ENCODE peak calls at places on chromosome 14, in eight cellular contexts. One of them, this sample, is unnamed.

GRCh38 chr14:42469637-42470426 is 863.2 kb downstream of the LRFN5 start:
- DNase-seq in CD4-positive, alpha-beta memory T cell: no peak
- DNase-seq in heart right ventricle: no peak
- DNase-seq in H9: no peak
- DNase-seq in naive thymus-derived CD4-positive, alpha-beta T cell: no peak
- DNase-seq in neural progenitor cell: no peak
- DNase-seq in NT2/D1: no peak
- DNase-seq in psoas muscle: no peak
- DNase-seq in this sample: no peak

GRCh38 chr14:96267336-96267735 is 11.3 kb downstream of the BDKRB1 start:
- DNase-seq in CD4-positive, alpha-beta memory T cell: no peak
- DNase-seq in heart right ventricle: no peak
- DNase-seq in H9: peak; percentile 16
- DNase-seq in naive thymus-derived CD4-positive, alpha-beta T cell: no peak
- DNase-seq in neural progenitor cell: no peak
- DNase-seq in NT2/D1: no peak
- DNase-seq in psoas muscle: no peak
- DNase-seq in this sample: no peak

GRCh38 chr14:97180304-97181200 is 383.4 kb downstream of the VRK1 start:
- DNase-seq in CD4-positive, alpha-beta memory T cell: no peak
- DNase-seq in heart right ventricle: no peak
- DNase-seq in H9: no peak
- DNase-seq in naive thymus-derived CD4-positive, alpha-beta T cell: no peak
- DNase-seq in neural progenitor cell: no peak
- DNase-seq in NT2/D1: no peak
- DNase-seq in psoas muscle: no peak
- DNase-seq in this sample: no peak

GRCh38 chr14:48274826-48275225 is 599.4 kb upstream of the MDGA2 start:
- DNase-seq in CD4-positive, alpha-beta memory T cell: no peak
- DNase-seq in heart right ventricle: no peak
- DNase-seq in H9: no peak
- DNase-seq in naive thymus-derived CD4-positive, alpha-beta T cell: no peak
- DNase-seq in neural progenitor cell: no peak
- DNase-seq in NT2/D1: no peak
- DNase-seq in psoas muscle: no peak
- DNase-seq in this sample: no peak

GRCh38 chr14:35991356-35991755 is 165.2 kb downstream of the BRMS1L start:
- DNase-seq in CD4-positive, alpha-beta memory T cell: no peak
- DNase-seq in heart right ventricle: no peak
- DNase-seq in H9: no peak
- DNase-seq in naive thymus-derived CD4-positive, alpha-beta T cell: no peak
- DNase-seq in neural progenitor cell: peak; percentile 36
- DNase-seq in NT2/D1: no peak
- DNase-seq in psoas muscle: no peak
- DNase-seq in this sample: no peak

GRCh38 chr14:85118274-85118673 is 411.7 kb upstream of the FLRT2 start:
- DNase-seq in CD4-positive, alpha-beta memory T cell: no peak
- DNase-seq in heart right ventricle: no peak
- DNase-seq in H9: no peak
- DNase-seq in naive thymus-derived CD4-positive, alpha-beta T cell: no peak
- DNase-seq in neural progenitor cell: no peak
- DNase-seq in NT2/D1: no peak
- DNase-seq in psoas muscle: no peak
- DNase-seq in this sample: no peak

GRCh38 chr14:59677771-59678211 is 101.2 kb upstream of the CCDC175 start:
- DNase-seq in CD4-positive, alpha-beta memory T cell: no peak
- DNase-seq in heart right ventricle: no peak
- DNase-seq in H9: no peak
- DNase-seq in naive thymus-derived CD4-positive, alpha-beta T cell: no peak
- DNase-seq in neural progenitor cell: no peak
- DNase-seq in NT2/D1: no peak
- DNase-seq in psoas muscle: no peak
- DNase-seq in this sample: no peak

GRCh38 chr14:71994416-71994815 is 62.2 kb downstream of the RGS6 start:
- DNase-seq in CD4-positive, alpha-beta memory T cell: no peak
- DNase-seq in heart right ventricle: no peak
- DNase-seq in H9: no peak
- DNase-seq in naive thymus-derived CD4-positive, alpha-beta T cell: no peak
- DNase-seq in neural progenitor cell: no peak
- DNase-seq in NT2/D1: no peak
- DNase-seq in psoas muscle: no peak
- DNase-seq in this sample: no peak

GRCh38 chr14:85399196-85399595 is 130.7 kb upstream of the FLRT2 start:
- DNase-seq in CD4-positive, alpha-beta memory T cell: no peak
- DNase-seq in heart right ventricle: no peak
- DNase-seq in H9: no peak
- DNase-seq in naive thymus-derived CD4-positive, alpha-beta T cell: no peak
- DNase-seq in neural progenitor cell: no peak
- DNase-seq in NT2/D1: no peak
- DNase-seq in psoas muscle: no peak
- DNase-seq in this sample: no peak

GRCh38 chr14:104151028-104151385 is 12.6 kb downstream of the KIF26A start:
- DNase-seq in CD4-positive, alpha-beta memory T cell: no peak
- DNase-seq in heart right ventricle: no peak
- DNase-seq in H9: no peak
- DNase-seq in naive thymus-derived CD4-positive, alpha-beta T cell: no peak
- DNase-seq in neural progenitor cell: no peak
- DNase-seq in NT2/D1: no peak
- DNase-seq in psoas muscle: no peak
- DNase-seq in this sample: no peak

GRCh38 chr14:60648934-60649814 is at the start of gene SIX1:
- DNase-seq in CD4-positive, alpha-beta memory T cell: no peak
- DNase-seq in heart right ventricle: peak; percentile 59
- DNase-seq in H9: peak; percentile 95
- DNase-seq in naive thymus-derived CD4-positive, alpha-beta T cell: no peak
- DNase-seq in neural progenitor cell: peak; percentile 96
- DNase-seq in NT2/D1: peak; percentile 79
- DNase-seq in psoas muscle: peak; percentile 92
- DNase-seq in this sample: no peak

GRCh38 chr14:95835331-95835730 is 41.3 kb upstream of the TUNAR start:
- DNase-seq in CD4-positive, alpha-beta memory T cell: no peak
- DNase-seq in heart right ventricle: no peak
- DNase-seq in H9: no peak
- DNase-seq in naive thymus-derived CD4-positive, alpha-beta T cell: no peak
- DNase-seq in neural progenitor cell: no peak
- DNase-seq in NT2/D1: no peak
- DNase-seq in psoas muscle: no peak
- DNase-seq in this sample: no peak

GRCh38 chr14:68291820-68292219 is 472.2 kb downstream of the RAD51B start:
- DNase-seq in CD4-positive, alpha-beta memory T cell: no peak
- DNase-seq in heart right ventricle: no peak
- DNase-seq in H9: peak; percentile 78
- DNase-seq in naive thymus-derived CD4-positive, alpha-beta T cell: no peak
- DNase-seq in neural progenitor cell: no peak
- DNase-seq in NT2/D1: peak; percentile 42
- DNase-seq in psoas muscle: no peak
- DNase-seq in this sample: no peak

GRCh38 chr14:95463173-95463901 is 53.1 kb downstream of the SYNE3 start:
- DNase-seq in CD4-positive, alpha-beta memory T cell: peak; percentile 72
- DNase-seq in heart right ventricle: no peak
- DNase-seq in H9: no peak
- DNase-seq in naive thymus-derived CD4-positive, alpha-beta T cell: peak; percentile 59
- DNase-seq in neural progenitor cell: no peak
- DNase-seq in NT2/D1: no peak
- DNase-seq in psoas muscle: peak; percentile 67
- DNase-seq in this sample: peak; percentile 23

GRCh38 chr14:79044894-79045624 is 874.9 kb downstream of the NRXN3 start:
- DNase-seq in CD4-positive, alpha-beta memory T cell: no peak
- DNase-seq in heart right ventricle: no peak
- DNase-seq in H9: peak; percentile 61
- DNase-seq in naive thymus-derived CD4-positive, alpha-beta T cell: no peak
- DNase-seq in neural progenitor cell: peak; percentile 6
- DNase-seq in NT2/D1: peak; percentile 42
- DNase-seq in psoas muscle: no peak
- DNase-seq in this sample: no peak

GRCh38 chr14:104425763-104426691 is 153.5 kb upstream of the C14orf180 start:
- DNase-seq in CD4-positive, alpha-beta memory T cell: no peak
- DNase-seq in heart right ventricle: no peak
- DNase-seq in H9: no peak
- DNase-seq in naive thymus-derived CD4-positive, alpha-beta T cell: no peak
- DNase-seq in neural progenitor cell: no peak
- DNase-seq in NT2/D1: no peak
- DNase-seq in psoas muscle: no peak
- DNase-seq in this sample: no peak

GRCh38 chr14:34426313-34427295 is 35.4 kb downstream of the SPTSSA start:
- DNase-seq in CD4-positive, alpha-beta memory T cell: no peak
- DNase-seq in heart right ventricle: no peak
- DNase-seq in H9: no peak
- DNase-seq in naive thymus-derived CD4-positive, alpha-beta T cell: no peak
- DNase-seq in neural progenitor cell: no peak
- DNase-seq in NT2/D1: no peak
- DNase-seq in psoas muscle: no peak
- DNase-seq in this sample: no peak

GRCh38 chr14:23076785-23077408 is 18.0 kb downstream of the ACIN1 start:
- DNase-seq in CD4-positive, alpha-beta memory T cell: peak; percentile 39
- DNase-seq in heart right ventricle: no peak
- DNase-seq in H9: no peak
- DNase-seq in naive thymus-derived CD4-positive, alpha-beta T cell: no peak
- DNase-seq in neural progenitor cell: peak; percentile 52
- DNase-seq in NT2/D1: no peak
- DNase-seq in psoas muscle: no peak
- DNase-seq in this sample: no peak

GRCh38 chr14:92917041-92917940 is 5.7 kb upstream of the CHGA start:
- DNase-seq in CD4-positive, alpha-beta memory T cell: no peak
- DNase-seq in heart right ventricle: no peak
- DNase-seq in H9: no peak
- DNase-seq in naive thymus-derived CD4-positive, alpha-beta T cell: no peak
- DNase-seq in neural progenitor cell: no peak
- DNase-seq in NT2/D1: no peak
- DNase-seq in psoas muscle: no peak
- DNase-seq in this sample: no peak

GRCh38 chr14:67491741-67492504 is 3.4 kb upstream of the TMEM229B start:
- DNase-seq in CD4-positive, alpha-beta memory T cell: no peak
- DNase-seq in heart right ventricle: peak; percentile 35
- DNase-seq in H9: no peak
- DNase-seq in naive thymus-derived CD4-positive, alpha-beta T cell: no peak
- DNase-seq in neural progenitor cell: peak; percentile 62
- DNase-seq in NT2/D1: no peak
- DNase-seq in psoas muscle: no peak
- DNase-seq in this sample: no peak

GRCh38 chr14:30822080-30822571 is 52.2 kb upstream of the COCH start:
- DNase-seq in CD4-positive, alpha-beta memory T cell: no peak
- DNase-seq in heart right ventricle: no peak
- DNase-seq in H9: no peak
- DNase-seq in naive thymus-derived CD4-positive, alpha-beta T cell: no peak
- DNase-seq in neural progenitor cell: no peak
- DNase-seq in NT2/D1: no peak
- DNase-seq in psoas muscle: no peak
- DNase-seq in this sample: no peak

GRCh38 chr14:75306917-75307699 is 28.5 kb downstream of the FOS start:
- DNase-seq in CD4-positive, alpha-beta memory T cell: no peak
- DNase-seq in heart right ventricle: no peak
- DNase-seq in H9: no peak
- DNase-seq in naive thymus-derived CD4-positive, alpha-beta T cell: no peak
- DNase-seq in neural progenitor cell: peak; percentile 39
- DNase-seq in NT2/D1: no peak
- DNase-seq in psoas muscle: no peak
- DNase-seq in this sample: no peak

GRCh38 chr14:68663385-68664076 is 129.3 kb downstream of the ZFP36L1 start:
- DNase-seq in CD4-positive, alpha-beta memory T cell: no peak
- DNase-seq in heart right ventricle: no peak
- DNase-seq in H9: no peak
- DNase-seq in naive thymus-derived CD4-positive, alpha-beta T cell: no peak
- DNase-seq in neural progenitor cell: no peak
- DNase-seq in NT2/D1: no peak
- DNase-seq in psoas muscle: no peak
- DNase-seq in this sample: no peak

GRCh38 chr14:35032562-35032961 is 13.5 kb upstream of the FAM177A1 start:
- DNase-seq in CD4-positive, alpha-beta memory T cell: no peak
- DNase-seq in heart right ventricle: no peak
- DNase-seq in H9: no peak
- DNase-seq in naive thymus-derived CD4-positive, alpha-beta T cell: no peak
- DNase-seq in neural progenitor cell: no peak
- DNase-seq in NT2/D1: no peak
- DNase-seq in psoas muscle: no peak
- DNase-seq in this sample: no peak

GRCh38 chr14:87108726-87109125 is 884.3 kb downstream of the GALC start:
- DNase-seq in CD4-positive, alpha-beta memory T cell: no peak
- DNase-seq in heart right ventricle: no peak
- DNase-seq in H9: no peak
- DNase-seq in naive thymus-derived CD4-positive, alpha-beta T cell: no peak
- DNase-seq in neural progenitor cell: no peak
- DNase-seq in NT2/D1: no peak
- DNase-seq in psoas muscle: no peak
- DNase-seq in this sample: no peak

GRCh38 chr14:38078393-38078792 is 129.3 kb upstream of the SSTR1 start:
- DNase-seq in CD4-positive, alpha-beta memory T cell: peak; percentile 78
- DNase-seq in heart right ventricle: no peak
- DNase-seq in H9: no peak
- DNase-seq in naive thymus-derived CD4-positive, alpha-beta T cell: peak; percentile 72
- DNase-seq in neural progenitor cell: no peak
- DNase-seq in NT2/D1: no peak
- DNase-seq in psoas muscle: no peak
- DNase-seq in this sample: peak; percentile 36
- H3K9me3 ChIP-seq in CD4-positive, alpha-beta memory T cell: no peaks in the 10 kb centered on the region
- H3K9me3 ChIP-seq in heart right ventricle: no peaks in the 10 kb centered on the region
- H3K9me3 ChIP-seq in H9: no peaks in the 10 kb centered on the region
- H3K9me3 ChIP-seq in naive thymus-derived CD4-positive, alpha-beta T cell: no peaks in the 10 kb centered on the region
- H3K9me3 ChIP-seq in neural progenitor cell: no peaks in the 10 kb centered on the region
- H3K9me3 ChIP-seq in NT2/D1: no peaks in the 10 kb centered on the region
- H3K9me3 ChIP-seq in psoas muscle: peaks cover 5% of the 10 kb centered on the region
- H3K9me3 ChIP-seq in this sample: no peaks in the 10 kb centered on the region

GRCh38 chr14:26121181-26121580 is 476.7 kb downstream of the NOVA1 start:
- DNase-seq in CD4-positive, alpha-beta memory T cell: no peak
- DNase-seq in heart right ventricle: no peak
- DNase-seq in H9: no peak
- DNase-seq in naive thymus-derived CD4-positive, alpha-beta T cell: no peak
- DNase-seq in neural progenitor cell: no peak
- DNase-seq in NT2/D1: no peak
- DNase-seq in psoas muscle: no peak
- DNase-seq in this sample: no peak
- H3K9me3 ChIP-seq in CD4-positive, alpha-beta memory T cell: no peaks in the 10 kb centered on the region
- H3K9me3 ChIP-seq in heart right ventricle: no peaks in the 10 kb centered on the region
- H3K9me3 ChIP-seq in H9: no peaks in the 10 kb centered on the region
- H3K9me3 ChIP-seq in naive thymus-derived CD4-positive, alpha-beta T cell: no peaks in the 10 kb centered on the region
- H3K9me3 ChIP-seq in neural progenitor cell: no peaks in the 10 kb centered on the region
- H3K9me3 ChIP-seq in NT2/D1: no peaks in the 10 kb centered on the region
- H3K9me3 ChIP-seq in psoas muscle: no peaks in the 10 kb centered on the region
- H3K9me3 ChIP-seq in this sample: no peaks in the 10 kb centered on the region

GRCh38 chr14:100807496-100807895 is 18.4 kb upstream of the MEG3 start:
- DNase-seq in CD4-positive, alpha-beta memory T cell: no peak
- DNase-seq in heart right ventricle: no peak
- DNase-seq in H9: no peak
- DNase-seq in naive thymus-derived CD4-positive, alpha-beta T cell: no peak
- DNase-seq in neural progenitor cell: no peak
- DNase-seq in NT2/D1: no peak
- DNase-seq in psoas muscle: peak; percentile 32
- DNase-seq in this sample: no peak
- H3K9me3 ChIP-seq in CD4-positive, alpha-beta memory T cell: peaks cover 5% of the 10 kb centered on the region
- H3K9me3 ChIP-seq in heart right ventricle: no peaks in the 10 kb centered on the region
- H3K9me3 ChIP-seq in H9: peaks cover 51% of the 10 kb centered on the region
- H3K9me3 ChIP-seq in naive thymus-derived CD4-positive, alpha-beta T cell: no peaks in the 10 kb centered on the region
- H3K9me3 ChIP-seq in neural progenitor cell: peaks cover 39% of the 10 kb centered on the region
- H3K9me3 ChIP-seq in NT2/D1: peaks cover 52% of the 10 kb centered on the region
- H3K9me3 ChIP-seq in psoas muscle: no peaks in the 10 kb centered on the region
- H3K9me3 ChIP-seq in this sample: no peaks in the 10 kb centered on the region

DNA sequence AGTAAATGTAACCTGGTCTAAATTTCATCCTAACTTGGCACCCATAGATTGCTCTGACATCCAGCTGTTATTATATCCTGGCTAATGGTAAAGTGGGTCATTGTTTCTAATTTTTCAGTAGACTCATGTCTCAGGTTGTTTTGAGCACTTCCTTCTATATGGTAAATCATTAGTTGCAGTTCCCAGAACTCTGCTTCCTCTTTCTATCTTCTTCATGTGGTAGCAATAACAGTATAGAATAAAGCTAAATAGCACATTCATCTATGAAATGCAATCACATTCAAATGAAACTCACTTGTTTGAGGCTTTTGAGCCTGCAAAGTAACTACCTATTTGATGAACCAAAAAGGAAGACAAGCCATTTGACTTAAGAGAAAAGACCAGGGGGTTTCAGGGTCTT is 65.1 kb upstream of the GZMB start:
- DNase-seq in CD4-positive, alpha-beta memory T cell: no peak
- DNase-seq in heart right ventricle: no peak
- DNase-seq in H9: no peak
- DNase-seq in naive thymus-derived CD4-positive, alpha-beta T cell: no peak
- DNase-seq in neural progenitor cell: no peak
- DNase-seq in NT2/D1: no peak
- DNase-seq in psoas muscle: no peak
- DNase-seq in this sample: no peak
- H3K9me3 ChIP-seq in CD4-positive, alpha-beta memory T cell: no peaks in the 10 kb centered on the region
- H3K9me3 ChIP-seq in heart right ventricle: no peaks in the 10 kb centered on the region
- H3K9me3 ChIP-seq in H9: no peaks in the 10 kb centered on the region
- H3K9me3 ChIP-seq in naive thymus-derived CD4-positive, alpha-beta T cell: no peaks in the 10 kb centered on the region
- H3K9me3 ChIP-seq in neural progenitor cell: no peaks in the 10 kb centered on the region
- H3K9me3 ChIP-seq in NT2/D1: no peaks in the 10 kb centered on the region
- H3K9me3 ChIP-seq in psoas muscle: no peaks in the 10 kb centered on the region
- H3K9me3 ChIP-seq in this sample: no peaks in the 10 kb centered on the region

This sample was measured in T-helper 17 cell.